ENCODE peak calls at places on chromosomes 4 and X, in six cellular contexts. H is omental fat pad, V is lower lobe of right lung, U is GM10248, Y is AG09309, L is heart right ventricle. T is an unnamed sample.

GRCh38 chr4:121789960-121790829 is 10.9 kb upstream of the EXOSC9 start:
- DNase-seq in H (no peak), V (no peak), U (no peak), Y (peak; percentile 62), L (no peak), T (no peak)

GRCh38 chrX:47430925-47431324 is 52.1 kb downstream of the ZNF41 start:
- DNase-seq in H (no peak), V (no peak), U (no peak), Y (no peak), L (no peak), T (no peak)

GRCh38 chrX:17405225-17405969 is 30.4 kb downstream of the NHS start:
- DNase-seq in H (no peak), V (no peak), U (no peak), Y (no peak), L (no peak), T (no peak)

GRCh38 chr4:1192091-1192492 is 19.7 kb upstream of the SPON2 start:
- DNase-seq in H (peak; percentile 44), V (peak; percentile 64), U (no peak), Y (peak; percentile 82), L (peak; percentile 76), T (no peak)

GRCh38 chr4:36420111-36420679 is 138.8 kb downstream of the DTHD1 start:
- DNase-seq in H (no peak), V (no peak), U (no peak), Y (no peak), L (no peak), T (no peak)

GRCh38 chr4:109169160-109169559 is 133.3 kb downstream of the COL25A1 start:
- DNase-seq in H (no peak), V (no peak), U (no peak), Y (no peak), L (no peak), T (no peak)

GRCh38 chrX:9587551-9588096 is 122.8 kb downstream of the TBL1X start:
- DNase-seq in H (no peak), V (no peak), U (no peak), Y (no peak), L (no peak), T (no peak)

GRCh38 chr4:32631824-32632223 is 1911.7 kb downstream of the PCDH7 start:
- DNase-seq in H (no peak), V (no peak), U (no peak), Y (no peak), L (no peak), T (no peak)

GRCh38 chr4:61385302-61385701 is 185.2 kb downstream of the ADGRL3 start:
- DNase-seq in H (no peak), V (no peak), U (no peak), Y (no peak), L (no peak), T (no peak)

GRCh38 chrX:39327255-39327654 is 526.0 kb downstream of the MID1IP1 start:
- DNase-seq in H (no peak), V (no peak), U (no peak), Y (no peak), L (no peak), T (no peak)

GRCh38 chr4:146158036-146158745 is 17.3 kb upstream of the LSM6 start:
- DNase-seq in H (no peak), V (no peak), U (no peak), Y (no peak), L (no peak), T (no peak)

GRCh38 chr4:186078977-186079697 is 10.2 kb downstream of the TLR3 start:
- DNase-seq in H (no peak), V (no peak), U (no peak), Y (no peak), L (no peak), T (no peak)

GRCh38 chr4:138405934-138406567 is 163.9 kb upstream of the SLC7A11 start:
- DNase-seq in H (no peak), V (no peak), U (peak; percentile 15), Y (peak; percentile 35), L (no peak), T (peak; percentile 15)

GRCh38 chrX:110341189-110342035 is 17.2 kb upstream of the RTL9 start:
- DNase-seq in H (no peak), V (no peak), U (peak; percentile 7), Y (peak; percentile 85), L (no peak), T (peak; percentile 12)

GRCh38 chrX:109199726-109200125 is 282.2 kb downstream of the GUCY2F start:
- DNase-seq in H (no peak), V (no peak), U (no peak), Y (no peak), L (no peak), T (no peak)

GRCh38 chr4:86366920-86367319 is 7.1 kb upstream of the MAPK10 start:
- DNase-seq in H (no peak), V (no peak), U (no peak), Y (no peak), L (no peak), T (no peak)

GRCh38 chr4:102541708-102542107 is 40.5 kb downstream of the NFKB1 start:
- DNase-seq in H (no peak), V (no peak), U (no peak), Y (no peak), L (no peak), T (no peak)
- TF ChIP-seq CTCF in H (no peak), V (no peak), U (peak; percentile 26), Y (no peak), L (no peak), T (peak; percentile 24)

DNA sequence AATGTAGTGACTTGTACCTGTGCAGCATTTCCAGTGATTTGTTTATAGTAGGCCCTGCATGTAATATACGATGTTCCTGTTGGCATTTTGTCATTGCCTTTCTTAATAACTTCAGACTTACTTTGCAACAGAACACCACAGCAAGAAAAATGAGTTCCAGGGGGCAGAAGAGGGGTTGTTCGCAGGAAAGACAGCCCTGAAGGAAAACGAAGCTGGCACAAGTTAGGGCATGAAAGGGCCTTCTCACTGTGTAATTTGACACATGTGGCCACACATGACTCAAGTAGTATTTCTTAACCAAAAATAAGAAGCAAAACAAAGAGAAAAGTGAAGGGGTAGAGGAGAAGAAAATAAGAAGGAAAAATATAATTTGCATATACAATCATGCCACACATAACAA is 265.8 kb upstream of the SMIM31 start:
- DNase-seq in H (no peak), V (no peak), U (no peak), Y (no peak), L (no peak), T (no peak)
- TF ChIP-seq CTCF in H (no peak), V (no peak), U (no peak), Y (no peak), L (no peak), T (no peak)

GRCh38 chrX:13688772-13689518 is at the start of gene RAB9A:
- DNase-seq in H (peak; percentile 71), V (peak; percentile 86), U (peak; percentile 84), Y (no peak), L (peak; percentile 89), T (peak; percentile 84)

GRCh38 chrX:13689519-13690211 is 737 bp downstream of the RAB9A start:
- DNase-seq in H (no peak), V (no peak), U (no peak), Y (no peak), L (no peak), T (no peak)

GRCh38 chrX:13691845-13692334 is 3.0 kb downstream of the RAB9A start:
- DNase-seq in H (no peak), V (no peak), U (no peak), Y (no peak), L (no peak), T (no peak)

GRCh38 chrX:13692771-13693231 is 3.9 kb downstream of the RAB9A start:
- DNase-seq in H (no peak), V (no peak), U (no peak), Y (no peak), L (no peak), T (no peak)

GRCh38 chrX:13690836-13691235 is 1.9 kb downstream of the RAB9A start:
- DNase-seq in H (no peak), V (no peak), U (no peak), Y (no peak), L (no peak), T (no peak)
- TF ChIP-seq CTCF in H (no peak), V (no peak), U (no peak), Y (peak; percentile 12), L (no peak), T (no peak)

DNA sequence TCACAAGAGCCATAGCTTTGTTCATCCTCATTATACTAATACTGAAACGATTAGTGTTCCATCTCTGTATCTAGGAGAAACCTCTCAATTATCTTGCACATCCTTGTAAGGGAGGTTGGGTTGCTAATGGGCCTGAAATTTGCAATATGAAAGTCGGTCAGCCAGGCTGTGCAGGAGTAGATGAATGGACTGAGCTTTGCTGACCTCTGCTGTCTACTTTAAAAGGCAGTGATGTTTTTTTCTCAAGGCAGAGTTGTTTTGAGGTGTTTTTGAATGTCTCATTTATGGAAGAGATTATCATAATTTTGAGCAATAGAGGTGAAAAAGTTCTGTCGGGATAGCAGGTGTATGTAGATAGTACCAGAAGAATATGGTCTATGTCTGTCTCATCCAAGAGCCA is 47.9 kb upstream of the LINC00632 start:
- DNase-seq in H (no peak), V (no peak), U (no peak), Y (no peak), L (no peak), T (no peak)
- TF ChIP-seq CTCF in H (no peak), V (no peak), U (no peak), Y (no peak), L (no peak), T (no peak)

DNA sequence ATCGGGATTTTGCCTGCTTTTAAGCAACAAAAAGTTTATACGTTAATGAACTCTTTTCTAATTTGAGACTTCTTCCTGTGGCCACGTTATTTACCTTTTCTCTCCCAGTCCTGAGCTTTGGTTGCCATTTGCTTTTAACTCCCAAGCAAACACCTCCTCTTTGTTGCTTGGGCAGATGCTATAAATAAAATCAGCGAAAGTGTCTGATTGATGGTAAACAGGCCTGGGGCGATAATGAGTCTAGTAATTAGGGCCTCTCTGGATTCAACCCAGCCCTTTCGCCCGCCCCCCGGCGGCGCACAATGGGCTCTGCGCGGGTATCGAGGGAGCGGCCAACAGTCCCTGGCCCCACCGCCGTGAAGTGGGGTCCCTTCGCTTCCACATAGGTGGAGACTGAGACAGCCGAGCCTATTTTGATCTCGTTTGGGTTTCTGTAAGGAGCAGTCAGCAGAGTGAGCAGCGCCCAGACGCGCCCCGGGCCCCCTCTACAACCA is 791 bp downstream of the CLGN start:
- DNase-seq in H (no peak), V (no peak), U (no peak), Y (no peak), L (peak; percentile 47), T (no peak)
- TF ChIP-seq CTCF in H (no peak), V (no peak), U (no peak), Y (no peak), L (no peak), T (no peak)

GRCh38 chrX:155857561-155857960 is 23.6 kb upstream of the VAMP7 start:
- DNase-seq in H (no peak), V (no peak), U (no peak), Y (no peak), L (no peak), T (no peak)
- TF ChIP-seq CTCF in H (no peak), V (no peak), U (peak; percentile 41), Y (peak; percentile 11), L (peak; percentile 17), T (peak; percentile 17)

GRCh38 chrX:11758400-11759171 is 549 bp downstream of the MSL3 start:
- DNase-seq in H (peak; percentile 45), V (peak; percentile 93), U (peak; percentile 82), Y (peak; percentile 20), L (peak; percentile 89), T (peak; percentile 82)
- TF ChIP-seq CTCF in H (no peak), V (peak; percentile 77), U (peak; percentile 58), Y (peak; percentile 43), L (peak; percentile 72), T (peak; percentile 55)

T was measured in GM13976.